ENCODE peak calls at places on chromosomes 7 and 10, in four cellular contexts. One of them, this sample, is unnamed.

GRCh38 chr10:87842220-87842641 is 21.1 kb downstream of the KLLN start:
- DNase-seq in BJ: no peak
- DNase-seq in fibroblast of pulmonary artery: peak
- DNase-seq in mesenchymal stem cell: no peak
- DNase-seq in this sample: no peak

GRCh38 chr7:148060724-148061123 is 529.8 kb upstream of the C7orf33 start:
- DNase-seq in fibroblast of pulmonary artery: no peak
- DNase-seq in BJ: no peak
- DNase-seq in mesenchymal stem cell: no peak
- DNase-seq in this sample: no peak

GRCh38 chr7:41027428-41028115 is 675.3 kb downstream of the INHBA start:
- DNase-seq in mesenchymal stem cell: peak
- DNase-seq in fibroblast of pulmonary artery: peak
- DNase-seq in BJ: peak
- DNase-seq in this sample: no peak

GRCh38 chr7:134645935-134646334 is 718 bp upstream of the BPGM start:
- DNase-seq in fibroblast of pulmonary artery: peak
- DNase-seq in mesenchymal stem cell: peak
- DNase-seq in BJ: no peak
- DNase-seq in this sample: no peak

GRCh38 chr10:85408388-85408787 is 958.2 kb downstream of the GRID1 start:
- DNase-seq in BJ: no peak
- DNase-seq in mesenchymal stem cell: no peak
- DNase-seq in fibroblast of pulmonary artery: no peak
- DNase-seq in this sample: no peak

GRCh38 chr7:85068796-85069195 is 118.1 kb downstream of the SEMA3D start:
- DNase-seq in BJ: no peak
- DNase-seq in fibroblast of pulmonary artery: peak
- DNase-seq in mesenchymal stem cell: peak
- DNase-seq in this sample: no peak

GRCh38 chr7:47498229-47499056 is 83.5 kb downstream of the TNS3 start:
- DNase-seq in fibroblast of pulmonary artery: no peak
- DNase-seq in mesenchymal stem cell: no peak
- DNase-seq in BJ: no peak
- DNase-seq in this sample: no peak

GRCh38 chr10:92593553-92594046 is 670 bp downstream of the KIF11 start:
- DNase-seq in fibroblast of pulmonary artery: no peak
- DNase-seq in mesenchymal stem cell: no peak
- DNase-seq in BJ: no peak
- DNase-seq in this sample: no peak

GRCh38 chr7:17152698-17153097 is 145.8 kb upstream of the AHR start:
- DNase-seq in fibroblast of pulmonary artery: no peak
- DNase-seq in BJ: no peak
- DNase-seq in mesenchymal stem cell: no peak
- DNase-seq in this sample: no peak

GRCh38 chr10:29648114-29648982 is 13.6 kb upstream of the SVIL start:
- DNase-seq in BJ: no peak
- DNase-seq in fibroblast of pulmonary artery: peak
- DNase-seq in mesenchymal stem cell: peak
- DNase-seq in this sample: no peak

GRCh38 chr10:88523739-88524400 is 59.2 kb downstream of the RNLS start:
- DNase-seq in BJ: no peak
- DNase-seq in fibroblast of pulmonary artery: no peak
- DNase-seq in mesenchymal stem cell: no peak
- DNase-seq in this sample: no peak

GRCh38 chr7:27154369-27154768 is 2.0 kb upstream of the HOXA3 start:
- DNase-seq in BJ: no peak
- DNase-seq in fibroblast of pulmonary artery: no peak
- DNase-seq in mesenchymal stem cell: no peak
- DNase-seq in this sample: no peak
- H3K4me3 ChIP-seq in BJ: no peak
- H3K4me3 ChIP-seq in fibroblast of pulmonary artery: no peak
- H3K4me3 ChIP-seq in mesenchymal stem cell: no peak
- H3K4me3 ChIP-seq in this sample: no peak

GRCh38 chr10:93751832-93752231 is 5.9 kb upstream of the LGI1 start:
- DNase-seq in mesenchymal stem cell: peak
- DNase-seq in fibroblast of pulmonary artery: peak
- DNase-seq in BJ: no peak
- DNase-seq in this sample: peak
- H3K4me3 ChIP-seq in mesenchymal stem cell: no peak
- H3K4me3 ChIP-seq in fibroblast of pulmonary artery: no peak
- H3K4me3 ChIP-seq in BJ: no peak
- H3K4me3 ChIP-seq in this sample: no peak

GRCh38 chr7:74042746-74043522 is 15.0 kb downstream of the ELN start:
- DNase-seq in mesenchymal stem cell: no peak
- DNase-seq in BJ: no peak
- DNase-seq in fibroblast of pulmonary artery: no peak
- DNase-seq in this sample: no peak

GRCh38 chr7:74044366-74045350 is 16.7 kb downstream of the ELN start:
- DNase-seq in BJ: no peak
- DNase-seq in fibroblast of pulmonary artery: no peak
- DNase-seq in mesenchymal stem cell: no peak
- DNase-seq in this sample: peak

GRCh38 chr7:74040791-74041520 is 13.0 kb downstream of the ELN start:
- DNase-seq in fibroblast of pulmonary artery: no peak
- DNase-seq in BJ: no peak
- DNase-seq in mesenchymal stem cell: no peak
- DNase-seq in this sample: no peak

GRCh38 chr7:74040101-74040790 is 12.3 kb downstream of the ELN start:
- DNase-seq in fibroblast of pulmonary artery: no peak
- DNase-seq in mesenchymal stem cell: no peak
- DNase-seq in BJ: no peak
- DNase-seq in this sample: no peak

GRCh38 chr7:74043523-74043951 is 15.6 kb downstream of the ELN start:
- DNase-seq in fibroblast of pulmonary artery: no peak
- DNase-seq in mesenchymal stem cell: peak
- DNase-seq in BJ: peak
- DNase-seq in this sample: no peak
- H3K4me3 ChIP-seq in fibroblast of pulmonary artery: no peak
- H3K4me3 ChIP-seq in mesenchymal stem cell: no peak
- H3K4me3 ChIP-seq in BJ: no peak
- H3K4me3 ChIP-seq in this sample: no peak

DNA sequence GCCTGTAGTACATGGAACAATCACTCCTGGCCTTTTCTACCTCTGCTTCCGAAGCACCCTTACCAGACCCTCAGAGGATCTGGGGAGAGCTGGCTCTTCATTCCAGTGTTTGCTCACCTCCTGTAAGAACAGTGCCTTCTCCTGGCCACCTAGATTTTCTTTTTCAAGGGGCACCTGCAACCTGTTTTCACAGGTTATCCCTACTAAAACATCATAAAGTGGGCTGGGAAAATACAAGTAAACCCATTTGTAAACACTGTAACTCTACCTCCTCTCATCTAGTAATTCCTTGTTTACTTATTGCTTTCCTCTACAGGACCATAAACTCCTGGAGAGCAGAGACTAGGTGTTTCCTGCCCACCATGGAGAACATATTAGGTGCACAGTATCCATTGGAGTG is 1.1 kb downstream of the PIK3AP1 start:
- DNase-seq in mesenchymal stem cell: no peak
- DNase-seq in BJ: no peak
- DNase-seq in fibroblast of pulmonary artery: no peak
- DNase-seq in this sample: no peak
- H3K4me3 ChIP-seq in mesenchymal stem cell: no peak
- H3K4me3 ChIP-seq in BJ: no peak
- H3K4me3 ChIP-seq in fibroblast of pulmonary artery: no peak
- H3K4me3 ChIP-seq in this sample: no peak

DNA sequence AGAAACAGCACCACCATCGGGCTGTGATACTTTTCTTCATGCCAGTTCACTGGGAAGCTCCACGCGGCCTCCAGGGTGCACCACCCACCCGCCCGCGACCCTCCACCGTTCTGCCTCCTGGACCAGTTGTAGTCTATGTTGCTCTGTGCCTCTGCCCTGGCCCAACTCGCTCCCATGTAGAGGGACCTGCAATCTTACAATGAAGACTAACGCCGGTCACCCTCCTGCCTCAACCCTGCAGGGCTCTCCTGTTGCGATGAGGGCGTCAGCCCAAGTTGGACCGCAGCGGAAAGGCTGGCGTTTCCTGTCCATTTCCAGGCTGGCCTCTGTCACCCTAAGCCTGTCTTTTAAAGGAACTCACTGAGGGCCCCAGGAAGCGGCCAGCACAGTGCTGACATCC is 34.9 kb downstream of the IL15RA start:
- DNase-seq in mesenchymal stem cell: no peak
- DNase-seq in fibroblast of pulmonary artery: no peak
- DNase-seq in BJ: no peak
- DNase-seq in this sample: no peak
- H3K4me3 ChIP-seq in mesenchymal stem cell: no peak
- H3K4me3 ChIP-seq in fibroblast of pulmonary artery: no peak
- H3K4me3 ChIP-seq in BJ: no peak
- H3K4me3 ChIP-seq in this sample: no peak

GRCh38 chr10:132805599-132805998 is 19.7 kb upstream of the NKX6-2 start:
- DNase-seq in fibroblast of pulmonary artery: no peak
- DNase-seq in mesenchymal stem cell: no peak
- DNase-seq in BJ: no peak
- DNase-seq in this sample: no peak
- H3K4me3 ChIP-seq in fibroblast of pulmonary artery: no peak
- H3K4me3 ChIP-seq in mesenchymal stem cell: no peak
- H3K4me3 ChIP-seq in BJ: no peak
- H3K4me3 ChIP-seq in this sample: no peak

This sample was measured in WERI-Rb-1.